ENCODE peak calls at places on chromosomes 3 and 15, in eight cellular contexts. T is HFF-Myc; M is CD8-positive, alpha-beta T cell; Q is left ventricle myocardium inferior; N is psoas muscle; G is omental fat pad; D is kidney; I is astrocyte of the spinal cord. Z is an unnamed sample.
A peak's percentile ranks its signal among the peaks of the same experiment; 100 is the strongest.

GRCh38 chr15:100601158-100601557 is 826 bp downstream of the LINS1 start:
- DNase-seq in G (no peak), I (no peak), N (no peak), D (no peak), T (no peak), M (peak; percentile 41), Q (no peak), Z (no peak)

GRCh38 chr15:92087211-92087610 is 233.7 kb downstream of the SLCO3A1 start:
- DNase-seq in Q (no peak), N (no peak), G (no peak), D (no peak), M (no peak), I (no peak), T (no peak), Z (no peak)

GRCh38 chr3:177658354-177658753 is 461.1 kb upstream of the TBL1XR1 start:
- DNase-seq in N (no peak), Q (no peak), G (no peak), T (no peak), M (no peak), I (no peak), D (no peak), Z (no peak)

GRCh38 chr15:99006904-99007495 is 592 bp downstream of the PGPEP1L start:
- DNase-seq in M (no peak), I (no peak), G (no peak), Q (no peak), N (no peak), T (no peak), D (no peak), Z (no peak)

GRCh38 chr3:129519449-129519848 is 9.0 kb upstream of the RHO start:
- DNase-seq in N (no peak), M (no peak), G (no peak), D (no peak), T (no peak), Q (no peak), I (no peak), Z (no peak)

GRCh38 chr3:23611737-23612295 is 193.9 kb upstream of the UBE2E1 start:
- DNase-seq in Q (peak; percentile 87), G (no peak), T (no peak), M (no peak), D (peak; percentile 87), I (peak; percentile 82), N (peak; percentile 80), Z (no peak)

GRCh38 chr15:75921732-75922703 is 18.3 kb downstream of the FBXO22 start:
- DNase-seq in M (no peak), I (peak; percentile 50), T (peak; percentile 54), G (no peak), N (no peak), Q (no peak), D (no peak), Z (no peak)

GRCh38 chr15:99706557-99707303 is 26.5 kb downstream of the LYSMD4 start:
- DNase-seq in M (peak; percentile 31), D (no peak), N (no peak), Q (no peak), I (no peak), G (no peak), T (no peak), Z (no peak)

GRCh38 chr3:136671921-136672320 is 80.3 kb downstream of the STAG1 start:
- DNase-seq in T (no peak), M (no peak), D (no peak), I (peak; percentile 49), Q (no peak), G (no peak), N (no peak), Z (no peak)

GRCh38 chr3:110436209-110436608 is 635.4 kb upstream of the NECTIN3 start:
- DNase-seq in M (no peak), N (no peak), I (no peak), D (no peak), T (no peak), G (no peak), Q (no peak), Z (no peak)

GRCh38 chr3:33940149-33940548 is 141.7 kb downstream of the PDCD6IP start:
- DNase-seq in T (peak; percentile 16), N (no peak), M (no peak), G (no peak), I (no peak), D (no peak), Q (no peak), Z (no peak)

GRCh38 chr3:82055792-82056191 is 294.3 kb upstream of the GBE1 start:
- DNase-seq in M (no peak), D (no peak), G (no peak), I (peak; percentile 47), T (no peak), Q (no peak), N (no peak), Z (no peak)

GRCh38 chr15:92665100-92665555 is 9.6 kb upstream of the FAM174B start:
- DNase-seq in T (no peak), Q (peak; percentile 20), G (no peak), N (no peak), M (no peak), I (no peak), D (no peak), Z (no peak)

GRCh38 chr3:128923607-128924385 is 44.4 kb downstream of the ACAD9 start:
- DNase-seq in N (no peak), Q (no peak), D (no peak), M (no peak), T (no peak), G (no peak), I (no peak), Z (no peak)

GRCh38 chr3:146085678-146086077 is 75.3 kb downstream of the PLOD2 start:
- DNase-seq in T (no peak), D (no peak), I (no peak), G (no peak), M (no peak), Q (no peak), N (no peak), Z (no peak)

GRCh38 chr3:161101609-161102008 is 3.5 kb downstream of the B3GALNT1 start:
- DNase-seq in G (no peak), D (no peak), N (no peak), I (no peak), Q (no peak), M (no peak), T (no peak), Z (no peak)

GRCh38 chr15:65862682-65863081 is 6.6 kb upstream of the RAB11A start:
- DNase-seq in M (peak; percentile 41), D (no peak), Q (no peak), T (peak; percentile 78), G (no peak), N (no peak), I (peak; percentile 61), Z (peak; percentile 42)

GRCh38 chr3:16715281-16715680 is 110.1 kb upstream of the DAZL start:
- DNase-seq in I (no peak), M (no peak), Q (no peak), N (no peak), T (no peak), D (no peak), G (no peak), Z (no peak)

GRCh38 chr15:84108725-84109124 is 126.8 kb upstream of the GOLGA6L4 start:
- DNase-seq in N (no peak), T (no peak), M (no peak), G (no peak), I (no peak), Q (no peak), D (no peak), Z (no peak)

GRCh38 chr15:84099181-84099580 is 136.4 kb upstream of the GOLGA6L4 start:
- DNase-seq in T (no peak), M (no peak), Q (peak; percentile 39), I (peak; percentile 21), N (no peak), D (no peak), G (no peak), Z (no peak)

GRCh38 chr15:84103345-84103744 is 132.2 kb upstream of the GOLGA6L4 start:
- DNase-seq in T (no peak), N (no peak), I (no peak), M (no peak), Q (no peak), D (no peak), G (no peak), Z (no peak)

DNA sequence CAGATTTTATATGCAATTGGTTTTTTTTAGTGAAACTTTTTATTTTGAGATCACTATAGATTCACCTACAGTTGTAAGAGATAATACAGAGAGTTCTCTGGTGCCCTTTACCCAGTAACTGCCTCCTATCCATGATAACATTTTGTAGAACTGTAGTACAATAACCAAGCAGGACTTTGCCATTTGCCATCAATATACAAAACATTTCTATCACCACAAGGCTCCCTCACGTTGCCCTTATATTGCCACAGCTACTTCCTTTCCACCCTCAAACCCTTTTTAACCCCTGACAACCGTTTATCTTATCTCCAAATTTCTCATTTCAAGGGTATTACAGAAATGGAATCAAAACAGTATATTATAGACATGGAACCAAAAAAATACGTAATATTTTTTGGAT is 130.7 kb upstream of the GOLGA6L4 start:
- DNase-seq in Q (no peak), D (no peak), M (no peak), N (no peak), G (no peak), T (no peak), I (no peak), Z (no peak)
- TF ChIP-seq CTCF in Q (no peak), D (no peak), M (no peak), N (no peak), G (no peak), T (no peak), I (no peak), Z (no peak)

DNA sequence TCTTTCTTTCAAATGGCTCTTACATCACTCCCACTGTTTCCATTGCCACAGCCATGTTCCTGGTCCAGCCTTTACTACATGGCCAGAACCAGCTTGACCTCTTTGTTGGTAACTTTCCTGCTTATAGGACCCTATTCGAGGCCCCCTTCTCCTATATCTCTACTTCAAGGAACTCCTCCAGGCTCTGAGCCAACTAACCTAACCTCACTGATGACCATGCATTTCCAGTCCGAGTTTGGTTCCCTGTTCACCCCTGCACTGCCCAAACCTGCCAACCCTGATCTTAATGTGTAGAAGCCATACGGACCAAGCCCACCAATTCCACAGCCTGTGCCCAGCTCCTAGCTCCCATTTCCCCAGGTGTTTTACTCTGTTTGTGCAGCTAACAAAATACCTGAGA is 38.4 kb upstream of the TIPARP start:
- DNase-seq in Q (no peak), D (no peak), G (no peak), M (no peak), N (no peak), T (no peak), I (no peak), Z (no peak)
- TF ChIP-seq CTCF in Q (no peak), D (no peak), G (no peak), M (no peak), N (no peak), T (no peak), I (no peak), Z (no peak)

DNA sequence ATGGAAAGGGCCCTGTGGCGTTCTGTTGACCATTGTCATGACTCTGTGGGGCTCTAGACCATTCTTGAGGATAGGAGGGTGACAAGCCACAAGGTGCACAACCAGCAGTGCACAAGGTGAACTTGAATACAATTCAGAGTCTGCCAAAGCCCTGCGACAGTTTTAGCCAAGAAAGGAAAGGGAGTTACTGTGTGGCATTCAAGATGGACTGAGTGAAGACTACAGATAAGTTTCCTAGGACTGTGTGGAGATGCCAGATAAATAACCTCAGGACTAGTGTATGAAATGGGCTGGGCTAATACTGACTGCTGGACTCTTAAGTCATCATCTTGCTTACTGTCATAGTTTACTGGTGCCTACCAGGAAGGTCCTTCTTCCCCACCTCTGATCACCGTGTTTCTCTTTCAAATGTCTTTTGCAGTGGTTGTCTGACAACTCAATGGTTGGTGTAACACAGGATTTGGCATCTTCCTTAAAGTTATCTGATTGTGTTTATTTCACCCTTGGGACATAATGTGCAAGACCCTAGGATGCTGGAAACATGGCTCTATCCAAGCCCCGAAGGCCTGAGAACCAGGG is 27.4 kb downstream of the ACKR2 start:
- DNase-seq in M (no peak), T (no peak), Q (no peak), I (no peak), G (no peak), D (no peak), N (no peak), Z (no peak)
- TF ChIP-seq CTCF in M (no peak), T (no peak), Q (no peak), I (no peak), G (no peak), D (no peak), N (no peak), Z (no peak)

GRCh38 chr3:39136533-39137434 is 16.6 kb downstream of the CSRNP1 start:
- DNase-seq in Q (no peak), I (no peak), D (no peak), N (no peak), T (no peak), M (no peak), G (no peak), Z (no peak)
- TF ChIP-seq CTCF in Q (no peak), I (no peak), D (no peak), N (no peak), T (no peak), M (no peak), G (no peak), Z (no peak)